ENCODE peak calls at places on chromosomes 16 and 17, in seven cellular contexts. V, M, I, B, T, D and L are unnamed samples.

GRCh38 chr17:57612202-57613071 is 132.7 kb downstream of the CCDC182 start:
- DNase-seq in M (no peak), D (peak; percentile 12), T (no peak), B (no peak), V (peak; percentile 68), I (no peak), L (no peak)

GRCh38 chr17:81697261-81698044 is 5.7 kb upstream of the MRPL12 start:
- DNase-seq in B (no peak), M (no peak), I (no peak), V (no peak), D (no peak), T (no peak), L (no peak)

GRCh38 chr17:40025991-40026815 is 11.0 kb downstream of the CSF3 start:
- DNase-seq in V (no peak), B (no peak), T (no peak), M (no peak), D (peak; percentile 75), I (no peak), L (no peak)

GRCh38 chr17:68199837-68200688 is 47.8 kb upstream of the AMZ2 start:
- DNase-seq in D (no peak), T (no peak), B (no peak), V (peak; percentile 43), M (no peak), I (no peak), L (no peak)

GRCh38 chr16:30700491-30700890 is 1.5 kb downstream of the SRCAP start:
- DNase-seq in B (no peak), I (no peak), M (no peak), V (no peak), T (no peak), D (no peak), L (no peak)

GRCh38 chr17:48121921-48122650 is 14.5 kb downstream of the SNX11 start:
- DNase-seq in V (no peak), I (no peak), M (no peak), T (no peak), B (no peak), D (no peak), L (no peak)

GRCh38 chr17:46851029-46851741 is at the start of gene WNT9B:
- DNase-seq in I (no peak), D (no peak), T (no peak), B (no peak), V (peak; percentile 75), M (no peak), L (no peak)

GRCh38 chr17:18381158-18381952 is 3.8 kb downstream of the EVPLL start:
- DNase-seq in M (no peak), T (no peak), V (no peak), B (no peak), I (no peak), D (no peak), L (no peak)

GRCh38 chr16:27301236-27301861 is 12.4 kb upstream of the IL4R start:
- DNase-seq in B (no peak), V (no peak), I (no peak), D (no peak), T (no peak), M (no peak), L (no peak)

GRCh38 chr16:6377956-6378355 is 954.7 kb upstream of the RBFOX1 start:
- DNase-seq in V (peak; percentile 45), B (no peak), D (no peak), M (no peak), I (no peak), T (no peak), L (no peak)